ENCODE peak calls at places on chromosome 1, in nine cellular contexts. P is CD4-positive, CD25-positive, alpha-beta regulatory T cell; C is tibial artery; X is mammary epithelial cell; O is mesendoderm; G is cardiac muscle cell; Y is AG04449; J is tibial nerve; F is brain microvascular endothelial cell. A is an unnamed sample.

GRCh38 chr1:9717193-9718005 is 65.9 kb downstream of the PIK3CD start:
- DNase-seq in J (peak), F (no peak), Y (no peak), X (no peak), O (peak), C (no peak), G (peak), P (peak), A (no peak)

GRCh38 chr1:177883581-177883980 is 86.3 kb downstream of the SEC16B start:
- DNase-seq in O (no peak), J (no peak), G (no peak), P (no peak), F (no peak), X (no peak), Y (no peak), C (no peak), A (no peak)

GRCh38 chr1:65069186-65069585 is 78.8 kb upstream of the AK4 start:
- DNase-seq in O (no peak), J (no peak), G (no peak), X (no peak), C (no peak), F (no peak), Y (no peak), P (peak), A (no peak)

GRCh38 chr1:8201331-8201861 is 116.5 kb upstream of the SLC45A1 start:
- DNase-seq in F (no peak), J (no peak), X (no peak), Y (no peak), C (no peak), G (no peak), P (no peak), O (peak), A (no peak)

GRCh38 chr1:173608503-173609216 is 5.8 kb upstream of the SLC9C2 start:
- DNase-seq in P (no peak), G (no peak), Y (no peak), X (no peak), J (no peak), F (no peak), O (no peak), C (no peak), A (no peak)

GRCh38 chr1:235261243-235261642 is 66.7 kb downstream of the ARID4B start:
- DNase-seq in O (no peak), Y (no peak), P (no peak), X (no peak), J (no peak), F (no peak), C (no peak), G (no peak), A (no peak)

GRCh38 chr1:12760256-12760795 is 13.2 kb upstream of the PRAMEF12 start:
- DNase-seq in O (peak), Y (no peak), C (no peak), X (no peak), G (no peak), P (no peak), F (no peak), J (no peak), A (no peak)

GRCh38 chr1:214476958-214477870 is 74.2 kb downstream of the PTPN14 start:
- DNase-seq in O (no peak), X (peak), Y (peak), F (peak), G (peak), C (no peak), P (no peak), J (no peak), A (peak)

GRCh38 chr1:115204529-115204928 is 115.2 kb upstream of the TSPAN2 start:
- DNase-seq in J (no peak), P (no peak), O (no peak), C (no peak), G (no peak), Y (no peak), F (no peak), X (no peak), A (no peak)

GRCh38 chr1:27446491-27447020 is 43.4 kb downstream of the WASF2 start:
- DNase-seq in P (no peak), G (no peak), X (no peak), F (no peak), Y (no peak), J (no peak), C (no peak), O (no peak), A (no peak)

GRCh38 chr1:165342588-165342987 is 13.9 kb downstream of the LMX1A start:
- DNase-seq in P (no peak), Y (no peak), J (no peak), C (no peak), F (no peak), G (no peak), X (peak), O (no peak), A (no peak)

GRCh38 chr1:83901547-83902155 is 97.3 kb downstream of the TTLL7 start:
- DNase-seq in J (no peak), X (peak), F (peak), P (no peak), O (no peak), G (no peak), Y (peak), C (no peak), A (no peak)

GRCh38 chr1:12052008-12052573 is 11.0 kb upstream of the TNFRSF8 start:
- DNase-seq in Y (no peak), O (peak), G (no peak), J (no peak), C (peak), X (peak), F (peak), P (peak), A (peak)

GRCh38 chr1:202565890-202566289 is 144.4 kb downstream of the SYT2 start:
- DNase-seq in J (no peak), P (no peak), C (no peak), X (no peak), Y (no peak), G (no peak), O (no peak), F (no peak), A (no peak)

GRCh38 chr1:232568906-232569305 is 61.0 kb downstream of the SIPA1L2 start:
- DNase-seq in X (no peak), J (no peak), O (no peak), C (no peak), G (no peak), Y (no peak), F (no peak), P (no peak), A (no peak)

GRCh38 chr1:98659879-98660278 is 1.6 kb upstream of the SNX7 start:
- DNase-seq in X (no peak), F (no peak), Y (no peak), J (no peak), G (no peak), O (no peak), P (no peak), C (no peak), A (no peak)

GRCh38 chr1:98661544-98662353 is at the start of gene SNX7:
- DNase-seq in C (peak), G (peak), F (peak), O (peak), J (peak), P (no peak), X (peak), Y (no peak), A (peak)

GRCh38 chr1:98662354-98662665 is 789 bp downstream of the SNX7 start:
- DNase-seq in F (peak), O (no peak), P (no peak), C (no peak), Y (no peak), G (no peak), J (no peak), X (no peak), A (peak)

DNA sequence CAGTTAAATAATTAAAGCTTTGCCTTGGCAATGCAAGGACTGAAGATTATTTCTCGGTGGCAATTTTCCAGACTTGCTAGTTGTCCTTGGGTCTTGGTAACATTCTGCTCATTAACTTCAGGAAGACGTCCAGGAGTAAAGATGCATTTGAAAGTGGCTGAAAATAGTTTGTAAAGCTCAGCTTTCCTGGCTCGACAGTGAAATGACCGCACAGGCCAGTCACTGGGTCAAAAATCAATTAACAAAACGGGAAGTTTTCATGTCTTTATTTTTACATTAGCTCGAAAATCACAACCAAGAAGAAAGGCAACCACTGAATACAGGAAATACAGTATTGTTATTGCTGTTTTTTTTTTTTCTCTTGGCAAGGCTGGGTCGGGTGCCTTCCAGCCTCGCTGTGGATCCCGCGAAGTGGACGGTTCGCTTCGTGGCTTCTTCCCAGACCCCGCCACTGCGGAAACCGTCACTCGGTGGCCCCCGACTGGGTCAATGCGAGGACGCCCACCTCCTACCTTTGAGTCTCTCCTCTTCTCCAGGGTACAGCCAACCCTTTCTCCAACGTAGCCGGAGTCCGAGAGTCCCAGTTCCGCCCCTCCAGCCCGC is 479 bp upstream of the SNX7 start:
- DNase-seq in J (no peak), C (no peak), G (peak), X (no peak), O (no peak), P (no peak), Y (no peak), F (no peak), A (no peak)
- H3K4me3 ChIP-seq in J (peak), C (peak), G (peak), X (peak), O (peak), P (no peak), Y (peak), F (peak), A (peak)

DNA sequence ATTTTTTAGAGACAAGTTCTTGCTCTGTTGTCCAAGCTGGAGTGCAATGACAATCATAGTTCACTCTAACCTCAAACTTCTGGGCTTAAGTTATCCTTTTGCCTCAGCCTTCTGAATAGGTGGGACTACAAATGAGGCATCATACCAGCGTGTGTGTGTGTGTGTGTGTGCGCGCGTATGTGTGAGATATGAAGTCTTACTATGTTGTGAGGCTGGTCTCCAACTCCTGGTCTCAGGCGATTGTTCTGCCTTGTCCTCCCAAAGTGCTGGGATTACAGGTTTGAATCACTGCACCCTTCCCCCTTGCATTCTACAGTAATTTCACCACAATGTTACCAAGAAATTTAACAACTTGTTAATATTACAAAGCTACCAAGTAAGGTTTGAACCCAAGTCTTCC is 688 bp upstream of the GBP2 start:
- DNase-seq in P (no peak), O (no peak), C (no peak), J (no peak), F (no peak), X (no peak), G (no peak), Y (no peak), A (no peak)
- H3K4me3 ChIP-seq in P (peak), O (no peak), C (no peak), J (peak), F (no peak), X (no peak), G (no peak), Y (no peak), A (no peak)

GRCh38 chr1:153628638-153629342 is 556 bp downstream of the S100A1 start:
- DNase-seq in J (no peak), G (no peak), X (no peak), O (no peak), F (no peak), C (peak), Y (no peak), P (no peak), A (no peak)

GRCh38 chr1:153630384-153630783 is 2.1 kb downstream of the S100A1 start:
- DNase-seq in P (no peak), F (no peak), Y (no peak), J (no peak), X (no peak), G (no peak), O (no peak), C (no peak), A (no peak)

GRCh38 chr1:153629971-153630370 is 1.7 kb downstream of the S100A1 start:
- DNase-seq in J (no peak), P (no peak), F (no peak), O (no peak), C (peak), Y (no peak), X (no peak), G (no peak), A (no peak)

GRCh38 chr1:153627797-153628626 is at the start of gene S100A1:
- DNase-seq in C (peak), X (no peak), Y (no peak), O (peak), J (no peak), P (no peak), G (no peak), F (no peak), A (no peak)

GRCh38 chr1:153629343-153629665 is 1.1 kb downstream of the S100A1 start:
- DNase-seq in X (no peak), C (peak), O (no peak), G (no peak), P (no peak), Y (no peak), J (no peak), F (no peak), A (no peak)
- H3K4me3 ChIP-seq in X (no peak), C (no peak), O (no peak), G (no peak), P (no peak), Y (no peak), J (no peak), F (no peak), A (no peak)

GRCh38 chr1:32025515-32025914 is 11.8 kb downstream of the KHDRBS1 start:
- DNase-seq in O (no peak), X (no peak), G (no peak), J (no peak), Y (no peak), F (no peak), C (no peak), P (no peak), A (no peak)

GRCh38 chr1:32014937-32015363 is 1.3 kb downstream of the KHDRBS1 start:
- DNase-seq in Y (no peak), P (no peak), O (no peak), X (no peak), F (no peak), J (no peak), C (no peak), G (no peak), A (no peak)

GRCh38 chr1:32023351-32023750 is 9.7 kb downstream of the KHDRBS1 start:
- DNase-seq in Y (no peak), O (no peak), P (no peak), F (no peak), J (no peak), X (no peak), G (no peak), C (no peak), A (no peak)

GRCh38 chr1:32014199-32014936 is 700 bp downstream of the KHDRBS1 start:
- DNase-seq in X (peak), Y (no peak), P (peak), C (peak), F (peak), G (peak), O (peak), J (peak), A (no peak)

DNA sequence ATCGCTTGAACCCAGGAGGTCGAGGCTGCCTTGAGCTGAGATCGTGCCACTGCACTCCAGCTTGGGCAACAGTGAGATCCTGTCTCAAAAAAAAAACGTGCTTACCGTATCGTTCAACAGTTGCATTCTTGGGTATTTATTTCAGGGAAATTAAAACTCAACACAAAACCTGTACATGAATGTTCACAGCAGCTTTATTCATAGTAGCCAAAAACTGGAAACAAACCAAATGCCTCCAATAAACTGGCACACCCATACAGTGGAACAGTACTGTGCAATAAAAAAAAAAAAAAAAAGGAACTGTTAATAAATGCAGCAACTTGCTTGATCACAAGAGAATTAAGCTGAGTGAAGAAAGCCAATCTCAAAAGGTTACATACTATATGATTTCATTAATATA is 6.7 kb downstream of the KHDRBS1 start:
- DNase-seq in F (no peak), G (no peak), X (no peak), O (no peak), Y (no peak), C (no peak), P (no peak), J (no peak), A (no peak)
- H3K4me3 ChIP-seq in F (no peak), G (no peak), X (no peak), O (no peak), Y (no peak), C (no peak), P (peak), J (no peak), A (no peak)

GRCh38 chr1:67830226-67830625 is 3.0 kb downstream of the GNG12 start:
- DNase-seq in C (no peak), F (no peak), O (no peak), G (no peak), P (no peak), Y (no peak), J (no peak), X (peak), A (no peak)
- H3K4me3 ChIP-seq in C (peak), F (no peak), O (no peak), G (no peak), P (no peak), Y (no peak), J (no peak), X (peak), A (peak)

A was measured in astrocyte of the cerebellum.